ENCODE peak calls at places on chromosomes 12 and 14, in ten cellular contexts. One of them, this sample, is unnamed.
A peak's percentile ranks its signal among the peaks of the same experiment; 100 is the strongest.

GRCh38 chr12:125549836-125550235 is 484.6 kb downstream of the AACS start:
- DNase-seq in M059J: no peak
- DNase-seq in H4: no peak
- DNase-seq in HFF-Myc: no peak
- DNase-seq in hippocampal formation: no peak
- DNase-seq in occipital lobe: no peak
- DNase-seq in fibroblast of the conjunctiva: no peak
- DNase-seq in GM20000: no peak
- DNase-seq in CD8-positive, alpha-beta T cell: no peak
- DNase-seq in GM13976: no peak
- DNase-seq in this sample: peak; percentile 2

GRCh38 chr12:48002773-48003218 is 1.5 kb downstream of the COL2A1 start:
- DNase-seq in M059J: peak; percentile 30
- DNase-seq in H4: no peak
- DNase-seq in HFF-Myc: no peak
- DNase-seq in hippocampal formation: no peak
- DNase-seq in occipital lobe: no peak
- DNase-seq in fibroblast of the conjunctiva: no peak
- DNase-seq in GM20000: peak; percentile 29
- DNase-seq in CD8-positive, alpha-beta T cell: no peak
- DNase-seq in GM13976: peak; percentile 32
- DNase-seq in this sample: no peak

GRCh38 chr12:106753526-106753925 is 21.0 kb upstream of the RIC8B start:
- DNase-seq in M059J: no peak
- DNase-seq in H4: no peak
- DNase-seq in HFF-Myc: no peak
- DNase-seq in hippocampal formation: no peak
- DNase-seq in occipital lobe: no peak
- DNase-seq in fibroblast of the conjunctiva: no peak
- DNase-seq in GM20000: peak; percentile 74
- DNase-seq in CD8-positive, alpha-beta T cell: peak; percentile 65
- DNase-seq in GM13976: peak; percentile 62
- DNase-seq in this sample: peak; percentile 92

GRCh38 chr12:108633534-108634224 is at the start of gene SELPLG:
- DNase-seq in M059J: no peak
- DNase-seq in H4: no peak
- DNase-seq in HFF-Myc: no peak
- DNase-seq in hippocampal formation: peak; percentile 49
- DNase-seq in occipital lobe: no peak
- DNase-seq in fibroblast of the conjunctiva: no peak
- DNase-seq in GM20000: peak; percentile 79
- DNase-seq in CD8-positive, alpha-beta T cell: peak; percentile 88
- DNase-seq in GM13976: peak; percentile 86
- DNase-seq in this sample: peak; percentile 97

GRCh38 chr14:103520657-103521437 is 1.8 kb downstream of the CKB start:
- DNase-seq in M059J: no peak
- DNase-seq in H4: peak; percentile 85
- DNase-seq in HFF-Myc: no peak
- DNase-seq in hippocampal formation: peak; percentile 68
- DNase-seq in occipital lobe: no peak
- DNase-seq in fibroblast of the conjunctiva: no peak
- DNase-seq in GM20000: peak; percentile 87
- DNase-seq in CD8-positive, alpha-beta T cell: peak; percentile 70
- DNase-seq in GM13976: peak; percentile 83
- DNase-seq in this sample: peak; percentile 48

GRCh38 chr12:19220861-19221466 is 91.4 kb downstream of the PLEKHA5 start:
- DNase-seq in M059J: peak; percentile 69
- DNase-seq in H4: no peak
- DNase-seq in HFF-Myc: no peak
- DNase-seq in hippocampal formation: no peak
- DNase-seq in occipital lobe: no peak
- DNase-seq in fibroblast of the conjunctiva: peak; percentile 70
- DNase-seq in GM20000: no peak
- DNase-seq in CD8-positive, alpha-beta T cell: no peak
- DNase-seq in GM13976: no peak
- DNase-seq in this sample: no peak

GRCh38 chr14:65704412-65704811 is 291.9 kb downstream of the FUT8 start:
- DNase-seq in M059J: peak; percentile 20
- DNase-seq in H4: no peak
- DNase-seq in HFF-Myc: no peak
- DNase-seq in hippocampal formation: no peak
- DNase-seq in occipital lobe: no peak
- DNase-seq in fibroblast of the conjunctiva: peak; percentile 9
- DNase-seq in GM20000: no peak
- DNase-seq in CD8-positive, alpha-beta T cell: no peak
- DNase-seq in GM13976: no peak
- DNase-seq in this sample: no peak

GRCh38 chr14:31270196-31270772 is 62.7 kb upstream of the HECTD1 start:
- DNase-seq in M059J: peak; percentile 37
- DNase-seq in H4: no peak
- DNase-seq in HFF-Myc: no peak
- DNase-seq in hippocampal formation: no peak
- DNase-seq in occipital lobe: no peak
- DNase-seq in fibroblast of the conjunctiva: no peak
- DNase-seq in GM20000: no peak
- DNase-seq in CD8-positive, alpha-beta T cell: no peak
- DNase-seq in GM13976: no peak
- DNase-seq in this sample: peak; percentile 37

GRCh38 chr14:87999282-87999681 is 5.7 kb upstream of the GPR65 start:
- DNase-seq in M059J: no peak
- DNase-seq in H4: no peak
- DNase-seq in HFF-Myc: no peak
- DNase-seq in hippocampal formation: no peak
- DNase-seq in occipital lobe: no peak
- DNase-seq in fibroblast of the conjunctiva: no peak
- DNase-seq in GM20000: no peak
- DNase-seq in CD8-positive, alpha-beta T cell: no peak
- DNase-seq in GM13976: no peak
- DNase-seq in this sample: no peak

GRCh38 chr14:53062856-53063255 is 90.3 kb downstream of the DDHD1 start:
- DNase-seq in M059J: no peak
- DNase-seq in H4: no peak
- DNase-seq in HFF-Myc: no peak
- DNase-seq in hippocampal formation: no peak
- DNase-seq in occipital lobe: no peak
- DNase-seq in fibroblast of the conjunctiva: peak; percentile 8
- DNase-seq in GM20000: no peak
- DNase-seq in CD8-positive, alpha-beta T cell: no peak
- DNase-seq in GM13976: no peak
- DNase-seq in this sample: no peak

GRCh38 chr14:81890020-81890419 is 356.4 kb upstream of the SEL1L start:
- DNase-seq in M059J: no peak
- DNase-seq in H4: no peak
- DNase-seq in HFF-Myc: no peak
- DNase-seq in hippocampal formation: no peak
- DNase-seq in occipital lobe: no peak
- DNase-seq in fibroblast of the conjunctiva: no peak
- DNase-seq in GM20000: no peak
- DNase-seq in CD8-positive, alpha-beta T cell: no peak
- DNase-seq in GM13976: no peak
- DNase-seq in this sample: no peak

GRCh38 chr14:35406811-35407630 is 2.5 kb upstream of the NFKBIA start:
- DNase-seq in M059J: peak; percentile 77
- DNase-seq in H4: peak; percentile 67
- DNase-seq in HFF-Myc: no peak
- DNase-seq in hippocampal formation: no peak
- DNase-seq in occipital lobe: no peak
- DNase-seq in fibroblast of the conjunctiva: peak; percentile 67
- DNase-seq in GM20000: peak; percentile 59
- DNase-seq in CD8-positive, alpha-beta T cell: no peak
- DNase-seq in GM13976: no peak
- DNase-seq in this sample: peak; percentile 77

GRCh38 chr12:47184813-47185212 is 105.1 kb upstream of the AMIGO2 start:
- DNase-seq in M059J: no peak
- DNase-seq in H4: no peak
- DNase-seq in HFF-Myc: no peak
- DNase-seq in hippocampal formation: no peak
- DNase-seq in occipital lobe: no peak
- DNase-seq in fibroblast of the conjunctiva: no peak
- DNase-seq in GM20000: no peak
- DNase-seq in CD8-positive, alpha-beta T cell: no peak
- DNase-seq in GM13976: no peak
- DNase-seq in this sample: no peak

GRCh38 chr12:580813-581212 is 82.4 kb downstream of the NINJ2 start:
- DNase-seq in M059J: no peak
- DNase-seq in H4: no peak
- DNase-seq in HFF-Myc: no peak
- DNase-seq in hippocampal formation: no peak
- DNase-seq in occipital lobe: no peak
- DNase-seq in fibroblast of the conjunctiva: no peak
- DNase-seq in GM20000: no peak
- DNase-seq in CD8-positive, alpha-beta T cell: no peak
- DNase-seq in GM13976: no peak
- DNase-seq in this sample: no peak

GRCh38 chr14:26286806-26287205 is 311.0 kb downstream of the NOVA1 start:
- DNase-seq in M059J: no peak
- DNase-seq in H4: peak; percentile 30
- DNase-seq in HFF-Myc: no peak
- DNase-seq in hippocampal formation: no peak
- DNase-seq in occipital lobe: no peak
- DNase-seq in fibroblast of the conjunctiva: no peak
- DNase-seq in GM20000: no peak
- DNase-seq in CD8-positive, alpha-beta T cell: no peak
- DNase-seq in GM13976: no peak
- DNase-seq in this sample: no peak

GRCh38 chr12:111823891-111824290 is 18.1 kb upstream of the MAPKAPK5 start:
- DNase-seq in M059J: no peak
- DNase-seq in H4: no peak
- DNase-seq in HFF-Myc: no peak
- DNase-seq in hippocampal formation: no peak
- DNase-seq in occipital lobe: no peak
- DNase-seq in fibroblast of the conjunctiva: no peak
- DNase-seq in GM20000: no peak
- DNase-seq in CD8-positive, alpha-beta T cell: no peak
- DNase-seq in GM13976: no peak
- DNase-seq in this sample: no peak

GRCh38 chr12:48311313-48311712 is 39.4 kb downstream of the ZNF641 start:
- DNase-seq in M059J: no peak
- DNase-seq in H4: no peak
- DNase-seq in HFF-Myc: no peak
- DNase-seq in hippocampal formation: no peak
- DNase-seq in occipital lobe: no peak
- DNase-seq in fibroblast of the conjunctiva: no peak
- DNase-seq in GM20000: no peak
- DNase-seq in CD8-positive, alpha-beta T cell: no peak
- DNase-seq in GM13976: no peak
- DNase-seq in this sample: no peak

GRCh38 chr12:9184276-9184675 is 23.9 kb downstream of the PZP start:
- DNase-seq in M059J: no peak
- DNase-seq in H4: no peak
- DNase-seq in HFF-Myc: no peak
- DNase-seq in hippocampal formation: no peak
- DNase-seq in occipital lobe: no peak
- DNase-seq in fibroblast of the conjunctiva: no peak
- DNase-seq in GM20000: no peak
- DNase-seq in CD8-positive, alpha-beta T cell: no peak
- DNase-seq in GM13976: no peak
- DNase-seq in this sample: no peak

GRCh38 chr14:89270439-89271227 is 146.4 kb downstream of the FOXN3 start:
- DNase-seq in M059J: no peak
- DNase-seq in H4: no peak
- DNase-seq in HFF-Myc: no peak
- DNase-seq in hippocampal formation: no peak
- DNase-seq in occipital lobe: no peak
- DNase-seq in fibroblast of the conjunctiva: no peak
- DNase-seq in GM20000: peak; percentile 26
- DNase-seq in CD8-positive, alpha-beta T cell: no peak
- DNase-seq in GM13976: peak; percentile 41
- DNase-seq in this sample: no peak

GRCh38 chr14:98754343-98755025 is 517.5 kb downstream of the BCL11B start:
- DNase-seq in M059J: no peak
- DNase-seq in H4: peak; percentile 13
- DNase-seq in HFF-Myc: no peak
- DNase-seq in hippocampal formation: no peak
- DNase-seq in occipital lobe: no peak
- DNase-seq in fibroblast of the conjunctiva: peak; percentile 61
- DNase-seq in GM20000: no peak
- DNase-seq in CD8-positive, alpha-beta T cell: no peak
- DNase-seq in GM13976: no peak
- DNase-seq in this sample: no peak

GRCh38 chr14:49489341-49489740 is 96.8 kb downstream of the RPS29 start:
- DNase-seq in M059J: no peak
- DNase-seq in H4: no peak
- DNase-seq in HFF-Myc: no peak
- DNase-seq in hippocampal formation: no peak
- DNase-seq in occipital lobe: no peak
- DNase-seq in fibroblast of the conjunctiva: no peak
- DNase-seq in GM20000: no peak
- DNase-seq in CD8-positive, alpha-beta T cell: no peak
- DNase-seq in GM13976: no peak
- DNase-seq in this sample: no peak

GRCh38 chr12:16174282-16174681 is 103.2 kb downstream of the SLC15A5 start:
- DNase-seq in M059J: no peak
- DNase-seq in H4: no peak
- DNase-seq in HFF-Myc: no peak
- DNase-seq in hippocampal formation: no peak
- DNase-seq in occipital lobe: no peak
- DNase-seq in fibroblast of the conjunctiva: no peak
- DNase-seq in GM20000: no peak
- DNase-seq in CD8-positive, alpha-beta T cell: no peak
- DNase-seq in GM13976: no peak
- DNase-seq in this sample: no peak

GRCh38 chr12:45290218-45290609 is 74.3 kb downstream of the ANO6 start:
- DNase-seq in M059J: peak; percentile 70
- DNase-seq in H4: no peak
- DNase-seq in HFF-Myc: peak; percentile 47
- DNase-seq in hippocampal formation: no peak
- DNase-seq in occipital lobe: no peak
- DNase-seq in fibroblast of the conjunctiva: peak; percentile 82
- DNase-seq in GM20000: no peak
- DNase-seq in CD8-positive, alpha-beta T cell: no peak
- DNase-seq in GM13976: no peak
- DNase-seq in this sample: no peak

GRCh38 chr12:29561736-29562135 is 64.2 kb upstream of the OVCH1 start:
- DNase-seq in M059J: peak; percentile 55
- DNase-seq in H4: peak; percentile 36
- DNase-seq in HFF-Myc: no peak
- DNase-seq in hippocampal formation: no peak
- DNase-seq in occipital lobe: no peak
- DNase-seq in fibroblast of the conjunctiva: no peak
- DNase-seq in GM20000: no peak
- DNase-seq in CD8-positive, alpha-beta T cell: no peak
- DNase-seq in GM13976: no peak
- DNase-seq in this sample: no peak

GRCh38 chr12:124594851-124595250 is 27.4 kb upstream of the NCOR2 start:
- DNase-seq in M059J: no peak
- DNase-seq in H4: no peak
- DNase-seq in HFF-Myc: no peak
- DNase-seq in hippocampal formation: no peak
- DNase-seq in occipital lobe: no peak
- DNase-seq in fibroblast of the conjunctiva: no peak
- DNase-seq in GM20000: no peak
- DNase-seq in CD8-positive, alpha-beta T cell: no peak
- DNase-seq in GM13976: no peak
- DNase-seq in this sample: no peak

GRCh38 chr14:96145116-96145864 is 59.3 kb upstream of the BDKRB2 start:
- DNase-seq in M059J: peak; percentile 87
- DNase-seq in H4: peak; percentile 38
- DNase-seq in HFF-Myc: no peak
- DNase-seq in hippocampal formation: no peak
- DNase-seq in occipital lobe: no peak
- DNase-seq in fibroblast of the conjunctiva: no peak
- DNase-seq in GM20000: no peak
- DNase-seq in CD8-positive, alpha-beta T cell: no peak
- DNase-seq in GM13976: no peak
- DNase-seq in this sample: no peak

GRCh38 chr12:19239616-19240234 is 110.2 kb downstream of the PLEKHA5 start:
- DNase-seq in M059J: peak; percentile 62
- DNase-seq in H4: peak; percentile 34
- DNase-seq in HFF-Myc: no peak
- DNase-seq in hippocampal formation: no peak
- DNase-seq in occipital lobe: no peak
- DNase-seq in fibroblast of the conjunctiva: no peak
- DNase-seq in GM20000: no peak
- DNase-seq in CD8-positive, alpha-beta T cell: no peak
- DNase-seq in GM13976: no peak
- DNase-seq in this sample: no peak

GRCh38 chr12:132771126-132771838 is 9.7 kb upstream of the ANKLE2 start:
- DNase-seq in M059J: no peak
- DNase-seq in H4: no peak
- DNase-seq in HFF-Myc: peak; percentile 33
- DNase-seq in hippocampal formation: no peak
- DNase-seq in occipital lobe: no peak
- DNase-seq in fibroblast of the conjunctiva: no peak
- DNase-seq in GM20000: peak; percentile 66
- DNase-seq in CD8-positive, alpha-beta T cell: peak; percentile 44
- DNase-seq in GM13976: peak; percentile 61
- DNase-seq in this sample: peak; percentile 92